ENCODE peak calls at places on chromosomes 6 and 20, in seven cellular contexts. S, Y, B, W, M, V and K are unnamed samples.
A peak's percentile ranks its signal among the peaks of the same experiment; 100 is the strongest.

GRCh38 chr6:104325341-104326172 is 534.2 kb downstream of the HACE1 start:
- DNase-seq in M (peak; percentile 19), Y (no peak), W (no peak), V (no peak), S (no peak), B (peak; percentile 31), K (no peak)

GRCh38 chr6:133804263-133804662 is 84.7 kb upstream of the TCF21 start:
- DNase-seq in M (no peak), B (no peak), V (no peak), S (peak; percentile 16), Y (no peak), W (peak; percentile 18), K (peak; percentile 22)

GRCh38 chr20:22801528-22801927 is 217.2 kb upstream of the FOXA2 start:
- DNase-seq in M (no peak), B (no peak), Y (no peak), S (no peak), V (no peak), W (no peak), K (no peak)

GRCh38 chr6:5813625-5814027 is 193.1 kb downstream of the NRN1 start:
- DNase-seq in Y (no peak), V (no peak), M (no peak), S (no peak), B (no peak), W (no peak), K (no peak)

GRCh38 chr20:41047279-41047974 is 18.8 kb downstream of the TOP1 start:
- DNase-seq in Y (no peak), W (no peak), M (no peak), S (no peak), B (no peak), V (no peak), K (no peak)

GRCh38 chr20:22402550-22402949 is 181.8 kb downstream of the FOXA2 start:
- DNase-seq in V (no peak), W (no peak), Y (no peak), B (no peak), M (no peak), S (no peak), K (no peak)

GRCh38 chr6:134122775-134123174 is 70.4 kb upstream of the SLC2A12 start:
- DNase-seq in Y (no peak), V (no peak), M (no peak), S (no peak), B (no peak), W (no peak), K (no peak)

GRCh38 chr6:165701564-165702354 is 38.7 kb upstream of the PDE10A start:
- DNase-seq in V (no peak), W (no peak), M (no peak), B (no peak), Y (no peak), S (no peak), K (no peak)

GRCh38 chr6:134389129-134389528 is 71.2 kb upstream of the SGK1 start:
- DNase-seq in B (no peak), Y (no peak), S (no peak), V (no peak), W (no peak), M (no peak), K (no peak)

GRCh38 chr20:23146111-23146640 is 60.1 kb upstream of the CD93 start:
- DNase-seq in S (no peak), M (no peak), W (no peak), V (no peak), B (no peak), Y (no peak), K (no peak)

GRCh38 chr6:133235219-133235618 is 5.9 kb upstream of the EYA4 start:
- DNase-seq in B (no peak), S (no peak), Y (no peak), W (no peak), V (no peak), M (no peak), K (no peak)

GRCh38 chr6:160279850-160280249 is 21.2 kb upstream of the SLC22A2 start:
- DNase-seq in W (no peak), S (no peak), B (no peak), Y (no peak), V (no peak), M (no peak), K (no peak)

GRCh38 chr20:53581444-53582311 is 12.0 kb downstream of the ZNF217 start:
- DNase-seq in S (no peak), M (no peak), Y (peak; percentile 26), B (no peak), V (no peak), W (no peak), K (no peak)

GRCh38 chr6:55943329-55943728 is 67.9 kb upstream of the BMP5 start:
- DNase-seq in B (no peak), W (no peak), M (no peak), S (no peak), Y (no peak), V (no peak), K (no peak)

GRCh38 chr6:143940011-143940597 is 68.0 kb downstream of the PLAGL1 start:
- DNase-seq in S (no peak), M (peak; percentile 40), B (peak; percentile 66), V (no peak), W (peak; percentile 21), Y (peak; percentile 49), K (no peak)

GRCh38 chr20:40811660-40812414 is 122.8 kb upstream of the MAFB start:
- DNase-seq in Y (no peak), S (no peak), W (no peak), V (no peak), B (no peak), M (no peak), K (no peak)

GRCh38 chr6:37022135-37022863 is 16.8 kb downstream of the FGD2 start:
- DNase-seq in Y (no peak), B (no peak), V (no peak), S (no peak), W (no peak), M (no peak), K (no peak)

GRCh38 chr20:54846948-54847347 is 371.6 kb downstream of the DOK5 start:
- DNase-seq in B (no peak), M (no peak), Y (no peak), W (no peak), S (no peak), V (no peak), K (no peak)

GRCh38 chr6:32947552-32948465 is 5.1 kb downstream of the HLA-DMA start:
- DNase-seq in W (no peak), V (no peak), B (peak; percentile 61), Y (no peak), M (peak; percentile 60), S (no peak), K (no peak)

GRCh38 chr6:165588515-165588914 is 74.5 kb downstream of the PDE10A start:
- DNase-seq in W (no peak), S (no peak), V (no peak), B (no peak), Y (no peak), M (no peak), K (no peak)

GRCh38 chr6:169158750-169159149 is 94.9 kb downstream of the THBS2 start:
- DNase-seq in S (no peak), Y (no peak), W (no peak), V (peak; percentile 24), M (no peak), B (no peak), K (no peak)

DNA sequence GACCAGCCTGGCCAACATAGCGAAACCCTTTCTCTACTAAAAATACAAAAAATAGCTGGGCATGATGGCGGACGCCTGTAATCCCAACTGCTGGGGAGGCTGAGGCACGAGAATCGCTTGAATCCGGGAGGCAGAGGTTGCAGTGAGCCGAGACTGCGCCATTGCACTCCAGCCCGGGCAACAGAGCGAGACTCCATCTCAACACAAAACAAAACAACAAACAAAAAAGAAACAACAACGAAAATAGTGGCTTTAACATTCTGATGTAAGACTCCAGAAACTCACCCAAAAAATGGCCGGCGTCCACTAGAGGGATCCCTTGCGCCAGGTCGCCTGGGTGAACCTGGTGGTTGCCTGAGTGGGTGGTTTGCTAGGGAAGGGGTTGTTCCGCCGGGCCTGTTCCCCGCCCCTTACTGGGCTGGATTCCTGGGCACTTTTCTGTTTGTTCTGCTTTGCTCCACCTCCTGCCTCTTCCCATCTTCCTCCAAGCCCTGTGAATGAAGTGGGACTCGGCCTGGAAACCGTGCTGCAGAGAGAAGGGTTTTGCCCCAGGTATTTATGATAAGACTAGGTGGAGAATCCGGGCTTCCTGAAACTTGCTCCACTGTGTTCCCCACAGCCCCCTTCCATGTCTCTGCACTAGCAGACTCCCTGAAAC is 1.5 kb downstream of the PABPC1L start:
- DNase-seq in M (peak; percentile 86), B (peak; percentile 72), Y (peak; percentile 67), S (no peak), W (peak; percentile 18), V (peak; percentile 31), K (no peak)
- TF ChIP-seq POLR2A in M (no peak), B (no peak), Y (no peak), S (no peak), W (no peak), V (no peak), K (no peak)

GRCh38 chr6:52566853-52567279 is 10.0 kb downstream of the TRAM2 start:
- DNase-seq in B (no peak), M (no peak), Y (no peak), S (no peak), V (no peak), W (peak; percentile 49), K (peak; percentile 66)
- H3K9me3 ChIP-seq in B (no peaks in the 10 kb centered on the region), M (no peaks in the 10 kb centered on the region), Y (no peaks in the 10 kb centered on the region), S (no peaks in the 10 kb centered on the region), V (no peaks in the 10 kb centered on the region), W (no peaks in the 10 kb centered on the region), K (no peaks in the 10 kb centered on the region)

GRCh38 chr6:168087436-168088160 is 8.6 kb upstream of the FRMD1 start:
- DNase-seq in S (no peak), M (no peak), W (no peak), Y (no peak), B (no peak), V (no peak), K (no peak)
- H3K27ac ChIP-seq in S (no peak overlapping the region), M (no peak overlapping the region), W (peak overlapping the region; percentile 77), Y (peak overlapping the region; percentile 29), B (no peak overlapping the region), V (no peak overlapping the region), K (no peak overlapping the region)

GRCh38 chr6:49550413-49551125 is at the start of gene C6orf141:
- DNase-seq in V (no peak), S (no peak), W (no peak), Y (peak; percentile 31), B (peak; percentile 34), M (peak; percentile 82), K (no peak)
- TF ChIP-seq POLR2A in V (no peak), S (no peak), W (no peak), Y (no peak), B (peak; percentile 58), M (no peak), K (no peak)

DNA sequence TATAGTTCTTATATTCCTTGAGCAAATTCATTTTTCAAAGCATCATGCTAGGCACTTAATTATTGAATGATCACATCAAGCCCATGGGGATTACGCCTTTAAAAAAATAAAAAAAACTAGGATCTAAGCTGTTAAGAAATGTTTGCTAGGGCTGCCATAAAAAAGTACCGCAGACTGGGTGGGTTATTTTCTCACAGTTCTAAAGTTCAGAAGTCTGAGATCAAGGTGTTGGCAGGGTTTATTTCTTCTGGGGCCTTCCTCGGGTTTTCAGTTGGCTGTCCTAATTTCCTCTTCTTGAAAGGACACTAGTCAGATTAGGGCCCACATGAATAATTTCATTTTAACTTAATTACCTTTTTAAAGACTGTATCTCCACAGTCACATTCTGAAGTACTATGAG is 165.6 kb upstream of the RIMS1 start:
- DNase-seq in B (no peak), S (no peak), W (no peak), V (no peak), Y (no peak), M (no peak), K (no peak)
- H3K9me3 ChIP-seq in B (no peaks in the 10 kb centered on the region), S (no peaks in the 10 kb centered on the region), W (no peaks in the 10 kb centered on the region), V (no peaks in the 10 kb centered on the region), Y (no peaks in the 10 kb centered on the region), M (no peaks in the 10 kb centered on the region), K (no peaks in the 10 kb centered on the region)

GRCh38 chr20:19934792-19935491 is 82.2 kb upstream of the NAA20 start:
- DNase-seq in V (no peak), S (peak; percentile 81), W (peak; percentile 63), B (peak; percentile 25), M (peak; percentile 41), Y (peak; percentile 42), K (peak; percentile 70)
- H3K27ac ChIP-seq in V (no peak overlapping the region), S (peak overlapping the region; percentile 90), W (peak overlapping the region; percentile 83), B (no peak overlapping the region), M (peak overlapping the region; percentile 51), Y (peak overlapping the region; percentile 74), K (peak overlapping the region; percentile 77)